ENCODE peak calls at places on chromosome 15, in four cellular contexts. I, S, U and A are unnamed samples.

GRCh38 chr15:80562033-80562432 is 133.1 kb upstream of the ABHD17C start:
- DNase-seq in I (no peak), S (no peak), U (no peak), A (no peak)

GRCh38 chr15:39784638-39785037 is 2.0 kb upstream of the FSIP1 start:
- DNase-seq in I (no peak), S (no peak), U (no peak), A (no peak)

GRCh38 chr15:67820992-67821783 is 4.1 kb upstream of the SKOR1 start:
- DNase-seq in I (no peak), S (peak), U (peak), A (no peak)

GRCh38 chr15:27089233-27089586 is 118.2 kb downstream of the GABRG3 start:
- DNase-seq in I (no peak), S (no peak), U (no peak), A (no peak)

GRCh38 chr15:101068961-101069734 is 150.0 kb downstream of the LRRK1 start:
- DNase-seq in I (no peak), S (peak), U (peak), A (no peak)

GRCh38 chr15:76994001-76994400 is 925 bp upstream of the PSTPIP1 start:
- DNase-seq in I (no peak), S (peak), U (no peak), A (peak)

GRCh38 chr15:36797128-36797527 is 217.7 kb downstream of the CDIN1 start:
- DNase-seq in I (no peak), S (no peak), U (peak), A (no peak)

GRCh38 chr15:88060383-88060782 is 196.2 kb downstream of the NTRK3 start:
- DNase-seq in I (no peak), S (no peak), U (no peak), A (no peak)

GRCh38 chr15:99704444-99704838 is 28.8 kb downstream of the LYSMD4 start:
- DNase-seq in I (peak), S (peak), U (peak), A (peak)

GRCh38 chr15:23387791-23388190 is 33.2 kb downstream of the GOLGA8S start:
- DNase-seq in I (no peak), S (no peak), U (no peak), A (no peak)

GRCh38 chr15:78909791-78910228 is 35.0 kb downstream of the CTSH start:
- DNase-seq in I (no peak), S (peak), U (peak), A (peak)